ENCODE peak calls at places on chromosome 5, in eight cellular contexts. I is IMR-90, P is mesothelial cell of epicardium, L is PC-3, G is fibroblast of lung, R is fibroblast of mammary gland, O is body of pancreas, A is lower leg skin. B is an unnamed sample.

GRCh38 chr5:56545016-56545415 is 270.3 kb upstream of the MAP3K1 start:
- DNase-seq in I (peak), P (no peak), L (no peak), G (no peak), R (peak), O (no peak), A (no peak), B (no peak)

GRCh38 chr5:149759986-149760699 is 30.0 kb downstream of the PPARGC1B start:
- DNase-seq in I (no peak), P (no peak), L (no peak), G (no peak), R (no peak), O (no peak), A (no peak), B (no peak)

GRCh38 chr5:166004006-166004405 is 2287.4 kb upstream of the WWC1 start:
- DNase-seq in I (no peak), P (no peak), L (no peak), G (no peak), R (no peak), O (no peak), A (no peak), B (no peak)

GRCh38 chr5:9534881-9535517 is 10.9 kb downstream of the SEMA5A start:
- DNase-seq in I (no peak), P (no peak), L (no peak), G (peak), R (no peak), O (no peak), A (no peak), B (peak)

GRCh38 chr5:107853696-107854095 is 183.0 kb upstream of the EFNA5 start:
- DNase-seq in I (no peak), P (no peak), L (no peak), G (no peak), R (no peak), O (no peak), A (no peak), B (no peak)

GRCh38 chr5:176547811-176548210 is 1.3 kb upstream of the CDHR2 start:
- DNase-seq in I (no peak), P (no peak), L (peak), G (no peak), R (peak), O (no peak), A (no peak), B (no peak)

GRCh38 chr5:100777680-100778281 is 125.3 kb downstream of the ST8SIA4 start:
- DNase-seq in I (peak), P (no peak), L (peak), G (peak), R (peak), O (no peak), A (peak), B (peak)

GRCh38 chr5:79189439-79190234 is 46.3 kb upstream of the JMY start:
- DNase-seq in I (no peak), P (no peak), L (no peak), G (peak), R (no peak), O (no peak), A (no peak), B (no peak)

GRCh38 chr5:181255276-181255675 is 5.7 kb downstream of the TRIM52 start:
- DNase-seq in I (no peak), P (no peak), L (no peak), G (no peak), R (no peak), O (no peak), A (no peak), B (no peak)

GRCh38 chr5:82257729-82258128 is 20.4 kb downstream of the RPS23 start:
- DNase-seq in I (no peak), P (no peak), L (no peak), G (no peak), R (no peak), O (no peak), A (no peak), B (no peak)

GRCh38 chr5:127011961-127012644 is 18.3 kb downstream of the MARCHF3 start:
- DNase-seq in I (peak), P (no peak), L (no peak), G (peak), R (no peak), O (no peak), A (no peak), B (no peak)

GRCh38 chr5:57650360-57651069 is 167.9 kb upstream of the ACTBL2 start:
- DNase-seq in I (peak), P (no peak), L (peak), G (peak), R (peak), O (peak), A (no peak), B (peak)

GRCh38 chr5:131530706-131531331 is 104.2 kb downstream of the RAPGEF6 start:
- DNase-seq in I (peak), P (no peak), L (no peak), G (peak), R (peak), O (no peak), A (no peak), B (no peak)

GRCh38 chr5:132209901-132210545 is 17.6 kb downstream of the P4HA2 start:
- DNase-seq in I (no peak), P (no peak), L (no peak), G (no peak), R (no peak), O (no peak), A (no peak), B (no peak)

GRCh38 chr5:86968311-86968753 is 299.4 kb upstream of the RASA1 start:
- DNase-seq in I (peak), P (peak), L (peak), G (peak), R (peak), O (peak), A (no peak), B (peak)

GRCh38 chr5:170426149-170426767 is 37.1 kb upstream of the KCNMB1 start:
- DNase-seq in I (no peak), P (no peak), L (no peak), G (no peak), R (no peak), O (no peak), A (no peak), B (no peak)
- TF ChIP-seq CTCF in I (no peak), P (no peak), L (no peak), G (no peak), R (peak), O (no peak), A (no peak), B (no peak)

GRCh38 chr5:129460951-129461815 is 1.1 kb downstream of the ADAMTS19 start:
- DNase-seq in I (no peak), P (peak), L (peak), G (peak), R (no peak), O (peak), A (no peak), B (peak)
- TF ChIP-seq CTCF in I (no peak), P (peak), L (peak), G (peak), R (no peak), O (no peak), A (no peak), B (peak)

DNA sequence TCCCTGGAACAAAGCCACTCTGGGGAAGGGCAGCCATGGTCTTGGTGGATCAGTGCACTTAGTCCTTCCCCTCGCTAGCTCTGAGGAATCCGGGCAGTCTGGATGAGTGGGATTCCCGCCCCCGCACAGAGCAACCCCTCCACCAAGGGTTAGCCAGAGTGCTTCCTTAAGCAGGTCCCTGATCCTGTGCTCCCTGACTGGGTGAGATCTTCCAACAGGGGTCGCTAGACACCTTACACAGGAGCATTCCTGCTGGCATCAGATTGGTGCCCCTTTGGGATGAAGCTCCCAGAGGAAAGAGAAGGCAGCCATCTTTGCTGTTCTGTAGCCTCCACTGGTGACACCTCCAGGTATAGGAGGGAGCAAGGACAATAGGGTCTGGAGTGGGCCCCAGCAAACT is 228.8 kb downstream of the AP3B1 start:
- DNase-seq in I (no peak), P (no peak), L (peak), G (no peak), R (peak), O (no peak), A (no peak), B (no peak)
- TF ChIP-seq CTCF in I (no peak), P (no peak), L (no peak), G (peak), R (peak), O (no peak), A (no peak), B (no peak)

GRCh38 chr5:53480474-53481353 is at the start of gene FST:
- DNase-seq in I (peak), P (peak), L (no peak), G (peak), R (peak), O (peak), A (no peak), B (peak)

GRCh38 chr5:53481887-53482716 is 1.7 kb downstream of the FST start:
- DNase-seq in I (peak), P (peak), L (no peak), G (peak), R (peak), O (peak), A (peak), B (peak)

GRCh38 chr5:53479656-53480473 is 564 bp upstream of the FST start:
- DNase-seq in I (peak), P (peak), L (peak), G (peak), R (peak), O (peak), A (peak), B (peak)

GRCh38 chr5:53481354-53481886 is 991 bp downstream of the FST start:
- DNase-seq in I (peak), P (no peak), L (no peak), G (no peak), R (peak), O (no peak), A (no peak), B (peak)

GRCh38 chr5:53482717-53483638 is 2.5 kb downstream of the FST start:
- DNase-seq in I (peak), P (peak), L (no peak), G (peak), R (peak), O (peak), A (no peak), B (peak)
- TF ChIP-seq CTCF in I (peak), P (no peak), L (peak), G (peak), R (peak), O (no peak), A (no peak), B (peak)

DNA sequence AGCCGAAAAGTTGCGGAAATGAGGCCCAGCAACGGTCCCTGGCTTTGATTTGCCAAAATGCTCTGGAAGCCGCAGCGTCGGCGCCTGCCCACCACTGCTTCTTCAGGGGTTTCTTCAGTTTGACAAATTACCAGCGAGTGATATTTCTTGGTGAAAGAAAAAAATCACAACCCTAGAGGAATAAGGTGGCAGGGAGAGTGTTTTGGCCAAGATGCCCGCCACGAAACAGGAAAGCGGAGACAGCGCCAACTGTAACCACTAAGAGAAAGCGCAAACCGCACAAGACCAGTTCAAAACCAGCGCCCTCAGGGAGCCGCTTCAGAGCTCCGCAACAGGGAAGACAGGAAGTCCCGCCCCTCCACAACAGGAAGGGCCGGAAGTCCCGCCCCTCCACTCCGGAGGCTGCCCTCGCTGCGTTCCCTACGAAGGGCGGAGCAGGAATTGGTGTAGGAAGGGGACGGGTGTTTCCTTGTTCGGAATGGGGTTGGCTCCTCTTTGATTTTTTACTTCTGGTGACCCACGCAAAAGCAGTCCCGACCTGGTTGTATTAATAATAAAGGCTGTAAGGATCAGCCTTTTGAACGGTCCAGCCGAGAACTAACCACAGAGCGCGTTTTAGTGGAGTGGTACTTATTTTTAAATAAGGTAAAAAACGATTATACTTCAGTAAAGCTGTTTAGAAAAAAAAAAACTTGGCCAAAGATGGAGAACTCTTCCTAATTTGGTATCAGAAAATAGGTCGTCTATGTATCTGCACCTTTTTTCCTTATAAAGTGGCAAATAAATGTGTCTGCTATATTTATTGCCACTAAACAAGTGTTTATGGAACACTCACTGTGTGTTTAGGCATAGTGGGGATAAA is at the start of gene C5orf34:
- DNase-seq in I (peak), P (peak), L (peak), G (peak), R (peak), O (peak), A (peak), B (peak)
- TF ChIP-seq CTCF in I (no peak), P (no peak), L (peak), G (no peak), R (no peak), O (no peak), A (no peak), B (no peak)

GRCh38 chr5:60710362-60710761 is 10.4 kb upstream of the DEPDC1B start:
- DNase-seq in I (no peak), P (no peak), L (no peak), G (no peak), R (no peak), O (no peak), A (no peak), B (no peak)
- TF ChIP-seq CTCF in I (no peak), P (no peak), L (no peak), G (no peak), R (no peak), O (no peak), A (no peak), B (no peak)

DNA sequence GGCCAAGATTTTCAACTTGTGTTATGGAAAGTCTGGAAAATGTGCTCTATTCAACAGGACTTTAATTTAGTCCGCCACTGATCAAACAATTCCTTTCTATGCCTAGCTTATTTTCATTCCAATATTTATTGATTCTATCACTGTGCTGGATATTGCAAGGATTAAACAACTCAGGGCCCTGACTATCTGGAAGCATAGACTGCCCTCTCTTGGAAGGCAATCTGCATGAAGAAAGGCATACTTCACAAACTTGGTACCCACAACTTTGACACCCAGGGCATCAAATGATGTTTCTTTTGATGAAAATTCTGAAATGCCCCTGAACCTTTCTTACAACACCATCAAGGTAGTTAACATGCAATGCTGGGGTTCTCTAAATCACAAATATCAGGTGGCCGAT is 126.5 kb upstream of the HMHB1 start:
- DNase-seq in I (peak), P (no peak), L (peak), G (no peak), R (peak), O (no peak), A (no peak), B (peak)
- TF ChIP-seq CTCF in I (peak), P (no peak), L (peak), G (peak), R (peak), O (no peak), A (no peak), B (peak)

B was measured in fibroblast of the aortic adventitia.